ENCODE peak calls at places on chromosomes 3 and 15, in eight cellular contexts. One of them, this sample, is unnamed.

GRCh38 chr15:64426845-64427465 is 33.4 kb upstream of the ZNF609 start:
- DNase-seq in heart left ventricle: no peak
- DNase-seq in GM23338: peak; percentile 43
- DNase-seq in heart right ventricle: no peak
- DNase-seq in Panc1: peak; percentile 2
- DNase-seq in tibial nerve: peak; percentile 7
- DNase-seq in hepatocyte: peak; percentile 55
- DNase-seq in astrocyte: peak; percentile 16
- DNase-seq in this sample: no peak

GRCh38 chr3:171284308-171285075 is 175.7 kb downstream of the TNIK start:
- DNase-seq in heart left ventricle: no peak
- DNase-seq in tibial nerve: peak; percentile 74
- DNase-seq in astrocyte: peak; percentile 98
- DNase-seq in Panc1: peak; percentile 18
- DNase-seq in GM23338: no peak
- DNase-seq in hepatocyte: peak; percentile 54
- DNase-seq in heart right ventricle: no peak
- DNase-seq in this sample: peak; percentile 96

GRCh38 chr15:38758001-38758400 is 193.4 kb upstream of the RASGRP1 start:
- DNase-seq in heart right ventricle: no peak
- DNase-seq in hepatocyte: no peak
- DNase-seq in Panc1: no peak
- DNase-seq in tibial nerve: no peak
- DNase-seq in GM23338: no peak
- DNase-seq in astrocyte: peak; percentile 73
- DNase-seq in heart left ventricle: no peak
- DNase-seq in this sample: peak; percentile 70

GRCh38 chr3:5741017-5741416 is 553.5 kb downstream of the EDEM1 start:
- DNase-seq in tibial nerve: no peak
- DNase-seq in astrocyte: no peak
- DNase-seq in Panc1: no peak
- DNase-seq in heart right ventricle: no peak
- DNase-seq in hepatocyte: no peak
- DNase-seq in heart left ventricle: no peak
- DNase-seq in GM23338: no peak
- DNase-seq in this sample: no peak

GRCh38 chr15:65927545-65927944 is 58.3 kb downstream of the RAB11A start:
- DNase-seq in heart left ventricle: no peak
- DNase-seq in GM23338: peak; percentile 59
- DNase-seq in heart right ventricle: no peak
- DNase-seq in astrocyte: no peak
- DNase-seq in hepatocyte: no peak
- DNase-seq in tibial nerve: no peak
- DNase-seq in Panc1: no peak
- DNase-seq in this sample: no peak

GRCh38 chr15:58458076-58458475 is 26.3 kb downstream of the LIPC start:
- DNase-seq in heart left ventricle: no peak
- DNase-seq in tibial nerve: no peak
- DNase-seq in astrocyte: no peak
- DNase-seq in hepatocyte: peak; percentile 54
- DNase-seq in Panc1: no peak
- DNase-seq in heart right ventricle: no peak
- DNase-seq in GM23338: no peak
- DNase-seq in this sample: no peak

GRCh38 chr3:196168808-196169391 is 42.3 kb downstream of the ZDHHC19 start:
- DNase-seq in tibial nerve: no peak
- DNase-seq in heart left ventricle: peak; percentile 39
- DNase-seq in Panc1: no peak
- DNase-seq in heart right ventricle: no peak
- DNase-seq in hepatocyte: no peak
- DNase-seq in astrocyte: no peak
- DNase-seq in GM23338: no peak
- DNase-seq in this sample: no peak

GRCh38 chr15:40130799-40131502 is 22.3 kb upstream of the BMF start:
- DNase-seq in heart left ventricle: no peak
- DNase-seq in heart right ventricle: no peak
- DNase-seq in hepatocyte: no peak
- DNase-seq in tibial nerve: no peak
- DNase-seq in astrocyte: no peak
- DNase-seq in GM23338: no peak
- DNase-seq in Panc1: no peak
- DNase-seq in this sample: no peak

GRCh38 chr3:36741285-36741684 is 23.1 kb downstream of the DCLK3 start:
- DNase-seq in hepatocyte: peak; percentile 26
- DNase-seq in GM23338: peak; percentile 48
- DNase-seq in astrocyte: no peak
- DNase-seq in heart right ventricle: no peak
- DNase-seq in tibial nerve: no peak
- DNase-seq in Panc1: no peak
- DNase-seq in heart left ventricle: no peak
- DNase-seq in this sample: no peak

GRCh38 chr3:122772827-122773226 is 20.8 kb downstream of the HSPBAP1 start:
- DNase-seq in tibial nerve: no peak
- DNase-seq in hepatocyte: no peak
- DNase-seq in Panc1: no peak
- DNase-seq in GM23338: no peak
- DNase-seq in astrocyte: no peak
- DNase-seq in heart left ventricle: no peak
- DNase-seq in heart right ventricle: no peak
- DNase-seq in this sample: no peak

GRCh38 chr3:46017720-46018119 is 9.6 kb downstream of the XCR1 start:
- DNase-seq in hepatocyte: no peak
- DNase-seq in heart right ventricle: no peak
- DNase-seq in astrocyte: no peak
- DNase-seq in heart left ventricle: no peak
- DNase-seq in GM23338: no peak
- DNase-seq in tibial nerve: peak; percentile 19
- DNase-seq in Panc1: no peak
- DNase-seq in this sample: no peak

GRCh38 chr3:167030059-167030458 is 350.0 kb downstream of the ZBBX start:
- DNase-seq in hepatocyte: no peak
- DNase-seq in GM23338: no peak
- DNase-seq in astrocyte: no peak
- DNase-seq in Panc1: no peak
- DNase-seq in heart right ventricle: no peak
- DNase-seq in tibial nerve: no peak
- DNase-seq in heart left ventricle: no peak
- DNase-seq in this sample: no peak

GRCh38 chr3:172289583-172289982 is 158.7 kb downstream of the GHSR start:
- DNase-seq in Panc1: no peak
- DNase-seq in heart left ventricle: peak; percentile 49
- DNase-seq in astrocyte: no peak
- DNase-seq in heart right ventricle: peak; percentile 39
- DNase-seq in hepatocyte: no peak
- DNase-seq in GM23338: peak; percentile 64
- DNase-seq in tibial nerve: peak; percentile 30
- DNase-seq in this sample: no peak

GRCh38 chr3:43248194-43248593 is 38.1 kb upstream of the SNRK start:
- DNase-seq in Panc1: no peak
- DNase-seq in hepatocyte: no peak
- DNase-seq in heart left ventricle: no peak
- DNase-seq in heart right ventricle: no peak
- DNase-seq in tibial nerve: no peak
- DNase-seq in GM23338: no peak
- DNase-seq in astrocyte: no peak
- DNase-seq in this sample: peak; percentile 7

GRCh38 chr15:60162911-60163310 is 158.8 kb downstream of the FOXB1 start:
- DNase-seq in GM23338: no peak
- DNase-seq in heart left ventricle: no peak
- DNase-seq in hepatocyte: no peak
- DNase-seq in tibial nerve: no peak
- DNase-seq in astrocyte: peak; percentile 9
- DNase-seq in Panc1: no peak
- DNase-seq in heart right ventricle: no peak
- DNase-seq in this sample: no peak

DNA sequence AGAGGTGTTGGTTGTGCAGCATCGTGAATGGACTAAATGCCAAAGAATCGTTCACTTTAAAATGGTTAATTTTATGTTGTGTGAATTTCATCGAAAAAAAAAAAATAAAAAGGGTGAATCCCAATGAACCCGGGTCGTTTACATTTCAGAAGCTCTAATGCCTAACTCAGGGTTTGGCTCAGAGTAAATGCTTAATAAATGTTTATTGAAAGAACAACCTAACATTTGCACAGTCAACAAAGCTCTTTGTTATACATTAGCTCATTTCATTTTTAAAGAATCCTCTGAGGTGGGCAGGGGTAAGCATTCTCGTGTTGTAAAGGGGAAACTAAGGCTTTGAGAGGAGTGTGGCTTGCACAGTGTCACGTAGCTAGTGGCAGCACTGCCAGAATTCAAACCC is 109.5 kb downstream of the RPLP1 start:
- DNase-seq in astrocyte: no peak
- DNase-seq in GM23338: no peak
- DNase-seq in Panc1: no peak
- DNase-seq in hepatocyte: no peak
- DNase-seq in heart left ventricle: no peak
- DNase-seq in heart right ventricle: no peak
- DNase-seq in tibial nerve: no peak
- DNase-seq in this sample: no peak
- H3K4me3 ChIP-seq in astrocyte: no peak overlapping the region
- H3K4me3 ChIP-seq in GM23338: no peak overlapping the region
- H3K4me3 ChIP-seq in Panc1: no peak overlapping the region
- H3K4me3 ChIP-seq in hepatocyte: no peak overlapping the region
- H3K4me3 ChIP-seq in heart left ventricle: no peak overlapping the region
- H3K4me3 ChIP-seq in heart right ventricle: no peak overlapping the region
- H3K4me3 ChIP-seq in tibial nerve: no peak overlapping the region
- H3K4me3 ChIP-seq in this sample: no peak overlapping the region

DNA sequence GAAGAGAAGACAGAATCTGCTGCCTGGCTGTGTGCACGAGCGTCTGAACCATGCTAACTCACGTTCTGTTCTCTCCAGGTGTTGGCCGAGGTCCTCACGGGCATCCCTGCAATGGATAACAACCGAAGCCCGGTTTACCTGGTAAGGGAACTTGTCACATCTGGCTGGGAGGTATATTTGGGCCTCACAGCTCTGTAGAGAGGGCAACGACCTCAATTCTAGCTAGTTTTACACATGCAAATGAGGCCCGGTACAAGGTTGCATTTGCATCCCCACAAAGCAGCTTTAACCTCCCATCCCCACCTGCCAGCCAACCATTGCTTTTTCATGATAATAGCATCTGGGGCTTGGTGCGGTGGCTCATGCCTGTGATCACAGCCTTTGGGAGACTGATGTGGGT is 22.0 kb upstream of the TATDN2 start:
- DNase-seq in Panc1: no peak
- DNase-seq in GM23338: peak; percentile 97
- DNase-seq in tibial nerve: no peak
- DNase-seq in heart right ventricle: no peak
- DNase-seq in astrocyte: no peak
- DNase-seq in heart left ventricle: no peak
- DNase-seq in hepatocyte: no peak
- DNase-seq in this sample: no peak
- H3K27ac ChIP-seq in Panc1: no peak overlapping the region
- H3K27ac ChIP-seq in GM23338: peak overlapping the region; percentile 87
- H3K27ac ChIP-seq in tibial nerve: no peak overlapping the region
- H3K27ac ChIP-seq in heart right ventricle: no peak overlapping the region
- H3K27ac ChIP-seq in astrocyte: no peak overlapping the region
- H3K27ac ChIP-seq in heart left ventricle: no peak overlapping the region
- H3K27ac ChIP-seq in hepatocyte: no peak overlapping the region
- H3K27ac ChIP-seq in this sample: no peak overlapping the region

GRCh38 chr3:111307676-111308075 is 234.3 kb upstream of the CD96 start:
- DNase-seq in hepatocyte: no peak
- DNase-seq in heart right ventricle: no peak
- DNase-seq in GM23338: no peak
- DNase-seq in tibial nerve: no peak
- DNase-seq in heart left ventricle: no peak
- DNase-seq in Panc1: no peak
- DNase-seq in astrocyte: no peak
- DNase-seq in this sample: no peak

GRCh38 chr3:111303760-111304159 is 232.1 kb downstream of the NECTIN3 start:
- DNase-seq in Panc1: no peak
- DNase-seq in tibial nerve: no peak
- DNase-seq in heart right ventricle: no peak
- DNase-seq in hepatocyte: no peak
- DNase-seq in GM23338: no peak
- DNase-seq in astrocyte: no peak
- DNase-seq in heart left ventricle: no peak
- DNase-seq in this sample: peak; percentile 24

GRCh38 chr3:111299070-111299672 is 227.6 kb downstream of the NECTIN3 start:
- DNase-seq in heart right ventricle: no peak
- DNase-seq in hepatocyte: no peak
- DNase-seq in Panc1: no peak
- DNase-seq in heart left ventricle: no peak
- DNase-seq in tibial nerve: no peak
- DNase-seq in astrocyte: peak; percentile 47
- DNase-seq in GM23338: peak; percentile 45
- DNase-seq in this sample: peak; percentile 27

GRCh38 chr3:111301238-111301798 is 229.7 kb downstream of the NECTIN3 start:
- DNase-seq in heart right ventricle: no peak
- DNase-seq in GM23338: no peak
- DNase-seq in tibial nerve: no peak
- DNase-seq in astrocyte: no peak
- DNase-seq in Panc1: no peak
- DNase-seq in heart left ventricle: no peak
- DNase-seq in hepatocyte: no peak
- DNase-seq in this sample: no peak

GRCh38 chr3:111302073-111302472 is 230.5 kb downstream of the NECTIN3 start:
- DNase-seq in heart left ventricle: no peak
- DNase-seq in heart right ventricle: no peak
- DNase-seq in GM23338: no peak
- DNase-seq in tibial nerve: no peak
- DNase-seq in Panc1: no peak
- DNase-seq in hepatocyte: no peak
- DNase-seq in astrocyte: no peak
- DNase-seq in this sample: no peak
- H3K36me3 ChIP-seq in heart left ventricle: no peaks in the 10 kb centered on the region
- H3K36me3 ChIP-seq in heart right ventricle: no peaks in the 10 kb centered on the region
- H3K36me3 ChIP-seq in GM23338: no peaks in the 10 kb centered on the region
- H3K36me3 ChIP-seq in tibial nerve: no peaks in the 10 kb centered on the region
- H3K36me3 ChIP-seq in Panc1: no peaks in the 10 kb centered on the region
- H3K36me3 ChIP-seq in hepatocyte: no peaks in the 10 kb centered on the region
- H3K36me3 ChIP-seq in astrocyte: no peaks in the 10 kb centered on the region
- H3K36me3 ChIP-seq in this sample: no peaks in the 10 kb centered on the region

GRCh38 chr3:13648060-13648743 is 99.3 kb downstream of the FBLN2 start:
- DNase-seq in tibial nerve: peak; percentile 85
- DNase-seq in astrocyte: peak; percentile 41
- DNase-seq in heart right ventricle: peak; percentile 86
- DNase-seq in GM23338: peak; percentile 93
- DNase-seq in hepatocyte: peak; percentile 90
- DNase-seq in Panc1: peak; percentile 47
- DNase-seq in heart left ventricle: peak; percentile 84
- DNase-seq in this sample: peak; percentile 75

GRCh38 chr3:13650210-13651056 is 101.5 kb downstream of the FBLN2 start:
- DNase-seq in Panc1: peak; percentile 33
- DNase-seq in heart left ventricle: peak; percentile 72
- DNase-seq in heart right ventricle: peak; percentile 82
- DNase-seq in hepatocyte: peak; percentile 90
- DNase-seq in astrocyte: peak; percentile 12
- DNase-seq in GM23338: peak; percentile 90
- DNase-seq in tibial nerve: peak; percentile 79
- DNase-seq in this sample: peak; percentile 60

GRCh38 chr3:13647314-13648059 is 98.6 kb downstream of the FBLN2 start:
- DNase-seq in heart left ventricle: no peak
- DNase-seq in Panc1: no peak
- DNase-seq in hepatocyte: no peak
- DNase-seq in GM23338: no peak
- DNase-seq in heart right ventricle: no peak
- DNase-seq in astrocyte: peak; percentile 39
- DNase-seq in tibial nerve: no peak
- DNase-seq in this sample: no peak

GRCh38 chr3:13651057-13651400 is 102.1 kb downstream of the FBLN2 start:
- DNase-seq in heart left ventricle: no peak
- DNase-seq in heart right ventricle: no peak
- DNase-seq in hepatocyte: no peak
- DNase-seq in tibial nerve: no peak
- DNase-seq in GM23338: no peak
- DNase-seq in Panc1: no peak
- DNase-seq in astrocyte: no peak
- DNase-seq in this sample: no peak

GRCh38 chr3:13648744-13649096 is 99.8 kb downstream of the FBLN2 start:
- DNase-seq in GM23338: no peak
- DNase-seq in hepatocyte: no peak
- DNase-seq in heart right ventricle: no peak
- DNase-seq in tibial nerve: no peak
- DNase-seq in heart left ventricle: no peak
- DNase-seq in astrocyte: no peak
- DNase-seq in Panc1: no peak
- DNase-seq in this sample: no peak
- H3K4me3 ChIP-seq in GM23338: no peak overlapping the region
- H3K4me3 ChIP-seq in hepatocyte: no peak overlapping the region
- H3K4me3 ChIP-seq in heart right ventricle: no peak overlapping the region
- H3K4me3 ChIP-seq in tibial nerve: no peak overlapping the region
- H3K4me3 ChIP-seq in heart left ventricle: no peak overlapping the region
- H3K4me3 ChIP-seq in astrocyte: no peak overlapping the region
- H3K4me3 ChIP-seq in Panc1: no peak overlapping the region
- H3K4me3 ChIP-seq in this sample: no peak overlapping the region

This sample was measured in brain microvascular endothelial cell.